ENCODE peak calls at places on chromosome 22, in seven cellular contexts. V is A549, B is right lobe of liver, N is left lung, L is lung, Y is aorta, P is ovary. K is an unnamed sample. For H3K4me1, the result is how much of the 10 kb centered on the place peaks cover.

GRCh38 chr22:37659066-37659896 is 758 bp downstream of the PDXP start:
- DNase-seq in V (no peak), B (peak), L (no peak), N (peak), P (peak), Y (no peak), K (peak)

GRCh38 chr22:42294034-42294985 is 23.9 kb upstream of the TCF20 start:
- DNase-seq in Y (peak), P (peak), N (no peak), B (peak), L (no peak), V (no peak), K (peak)

GRCh38 chr22:46128606-46129005 is 21.7 kb upstream of the PPARA start:
- DNase-seq in V (no peak), B (no peak), L (no peak), P (no peak), N (no peak), Y (no peak), K (no peak)

GRCh38 chr22:26589367-26589844 is 526 bp downstream of the TPST2 start:
- DNase-seq in B (peak), V (no peak), Y (peak), P (peak), L (peak), N (no peak), K (peak)

GRCh38 chr22:44329179-44329796 is 16.5 kb upstream of the SHISAL1 start:
- DNase-seq in N (no peak), Y (no peak), V (no peak), L (no peak), P (no peak), B (no peak), K (no peak)

GRCh38 chr22:27730649-27731433 is 70.7 kb downstream of the MN1 start:
- DNase-seq in N (no peak), B (no peak), V (no peak), P (no peak), Y (no peak), L (no peak), K (no peak)

GRCh38 chr22:38067771-38068360 is 10.7 kb downstream of the PICK1 start:
- DNase-seq in B (no peak), L (no peak), N (peak), V (no peak), P (no peak), Y (no peak), K (peak)

GRCh38 chr22:45268167-45268957 is 16.4 kb upstream of the UPK3A start:
- DNase-seq in N (no peak), P (peak), B (peak), L (no peak), V (peak), Y (peak), K (peak)

GRCh38 chr22:39003165-39003638 is 10.9 kb upstream of the APOBEC3C start:
- DNase-seq in P (peak), L (peak), V (peak), Y (peak), N (no peak), B (peak), K (peak)

GRCh38 chr22:37371491-37371890 is 55.8 kb downstream of the ELFN2 start:
- DNase-seq in Y (no peak), N (no peak), L (no peak), P (no peak), B (no peak), V (no peak), K (no peak)

GRCh38 chr22:17284917-17285316 is 65.7 kb upstream of the ADA2 start:
- DNase-seq in B (no peak), Y (peak), P (no peak), N (no peak), L (peak), V (no peak), K (no peak)
- H3K4me1 ChIP-seq in B (under half), Y (under half), P (under half), N (under half), L (under half), V (under half), K (under half)

GRCh38 chr22:40178417-40179409 is 988 bp downstream of the TNRC6B start:
- DNase-seq in V (no peak), Y (no peak), N (no peak), L (no peak), P (no peak), B (peak), K (no peak)

GRCh38 chr22:40177738-40178416 is at the start of gene TNRC6B:
- DNase-seq in V (peak), L (peak), Y (no peak), B (peak), N (no peak), P (peak), K (peak)

GRCh38 chr22:40181323-40181722 is 3.6 kb downstream of the TNRC6B start:
- DNase-seq in V (no peak), N (no peak), B (no peak), Y (no peak), L (no peak), P (no peak), K (no peak)

GRCh38 chr22:40180403-40180802 is 2.7 kb downstream of the TNRC6B start:
- DNase-seq in N (no peak), B (no peak), Y (no peak), L (no peak), P (no peak), V (no peak), K (no peak)

DNA sequence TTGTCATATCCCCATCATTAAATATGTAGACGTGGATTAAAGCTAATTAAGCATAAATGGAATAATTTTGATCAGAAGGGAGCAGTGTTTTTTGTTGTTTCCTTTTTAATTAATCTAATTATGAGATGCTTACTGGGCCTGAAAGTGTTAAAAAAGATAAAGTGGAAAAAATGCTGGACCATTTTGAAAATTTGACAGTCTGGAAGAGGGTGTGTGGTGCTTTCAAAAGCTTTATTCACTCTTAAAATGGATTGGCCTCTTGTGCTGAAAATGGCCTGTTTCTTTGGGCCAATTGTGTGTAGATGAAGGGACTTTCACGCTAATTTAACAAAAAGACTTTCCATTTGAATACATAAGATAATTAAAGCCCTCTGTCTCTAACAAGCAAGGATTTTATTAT is 1.8 kb downstream of the TNRC6B start:
- DNase-seq in L (no peak), P (no peak), N (no peak), V (no peak), Y (no peak), B (no peak), K (no peak)
- H3K4me1 ChIP-seq in L (under half), P (under half), N (under half), V (half or more), Y (under half), B (half or more), K (half or more)

GRCh38 chr22:23497016-23497885 is 82.8 kb downstream of the IGLL1 start:
- DNase-seq in N (no peak), Y (peak), L (no peak), B (no peak), V (no peak), P (no peak), K (no peak)
- H3K4me1 ChIP-seq in N (under half), Y (under half), L (under half), B (under half), V (under half), P (under half), K (under half)

DNA sequence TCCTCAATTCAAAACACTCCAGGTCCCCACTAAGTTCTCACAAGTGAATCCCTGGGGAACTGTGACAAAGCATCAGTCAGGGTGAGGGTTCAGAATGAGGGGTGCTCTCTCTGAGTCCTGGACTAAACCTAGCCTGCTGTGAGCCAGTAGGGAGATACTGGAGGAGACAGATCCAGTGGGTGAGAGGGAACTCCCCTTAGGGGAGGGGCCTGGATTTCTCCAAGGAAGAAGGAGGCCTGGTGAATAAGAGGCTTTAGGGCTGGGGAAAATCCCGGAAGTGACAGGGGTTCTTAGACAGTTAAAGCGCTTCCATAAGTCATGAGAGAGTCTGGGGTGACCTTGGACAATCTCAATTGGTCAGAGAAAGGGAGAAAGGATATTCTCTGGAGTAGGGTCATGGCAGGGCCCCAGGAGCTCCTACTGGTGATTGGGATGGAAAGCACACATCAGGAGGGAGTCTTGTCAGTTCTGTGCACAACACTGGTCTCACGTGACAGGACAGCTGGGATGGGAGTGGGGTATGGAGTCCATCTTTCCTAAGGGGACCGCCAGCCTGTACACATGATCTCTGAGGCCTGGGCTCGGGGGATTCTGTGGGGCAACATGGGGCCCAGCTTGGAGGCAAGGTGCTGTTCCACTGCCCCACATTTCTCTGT is 1.5 kb downstream of the TBC1D10A start:
- DNase-seq in B (no peak), P (peak), Y (peak), L (peak), N (no peak), V (peak), K (no peak)
- H3K4me1 ChIP-seq in B (under half), P (under half), Y (under half), L (under half), N (under half), V (under half), K (under half)

GRCh38 chr22:49767355-49768062 is 60.2 kb downstream of the BRD1 start:
- DNase-seq in V (peak), P (no peak), L (no peak), N (peak), Y (peak), B (peak), K (peak)
- H3K4me1 ChIP-seq in V (under half), P (under half), L (under half), N (under half), Y (under half), B (under half), K (under half)

DNA sequence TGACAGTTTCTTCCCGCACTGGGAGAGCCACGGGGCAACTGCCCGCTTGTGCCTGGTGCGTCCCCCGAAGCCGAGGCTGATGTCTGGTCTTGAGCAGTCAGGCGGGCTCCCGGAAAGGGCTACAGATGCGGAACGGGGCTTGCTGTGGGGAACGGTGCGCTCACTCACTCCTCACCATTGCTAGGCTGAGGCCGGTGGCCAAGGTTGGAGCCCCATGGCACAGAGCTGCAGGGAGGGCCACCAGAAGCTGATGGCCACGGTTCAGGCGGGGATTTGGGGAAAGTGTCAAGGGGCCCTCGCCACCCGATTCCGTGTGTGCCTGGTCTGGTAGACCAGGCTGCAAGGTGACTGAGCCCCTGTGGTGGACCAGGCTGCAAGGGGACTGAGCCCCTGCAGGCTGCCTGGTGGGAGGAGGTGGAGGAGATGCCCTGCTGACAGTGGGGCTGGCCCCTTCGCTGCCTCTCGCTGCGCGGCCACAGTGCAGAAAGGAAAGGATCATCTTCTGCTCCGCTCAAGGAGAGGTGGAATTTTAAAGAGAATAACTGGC is 1315.8 kb downstream of the BRD1 start:
- DNase-seq in Y (no peak), L (no peak), P (no peak), N (peak), B (no peak), V (no peak), K (no peak)
- H3K4me1 ChIP-seq in Y (under half), L (under half), P (under half), N (under half), B (under half), V (under half), K (under half)